ENCODE peak calls at places on chromosomes 12 and 14, in six cellular contexts. One of them, this sample, is unnamed.

GRCh38 chr12:96085475-96085874 is 50.1 kb upstream of the LTA4H start:
- DNase-seq in cardiac muscle cell: no peak
- DNase-seq in CD8-positive, alpha-beta T cell: no peak
- DNase-seq in heart left ventricle: no peak
- DNase-seq in activated B cell treated with CpG ODN at 0.5 μM for 24 hours: no peak
- DNase-seq in B cell: no peak
- DNase-seq in this sample: no peak

GRCh38 chr12:62190921-62191746 is 69.1 kb upstream of the USP15 start:
- DNase-seq in cardiac muscle cell: peak
- DNase-seq in CD8-positive, alpha-beta T cell: no peak
- DNase-seq in heart left ventricle: no peak
- DNase-seq in activated B cell treated with CpG ODN at 0.5 μM for 24 hours: peak
- DNase-seq in B cell: no peak
- DNase-seq in this sample: no peak

GRCh38 chr14:99327050-99327449 is 55.1 kb upstream of the BCL11B start:
- DNase-seq in cardiac muscle cell: no peak
- DNase-seq in CD8-positive, alpha-beta T cell: no peak
- DNase-seq in heart left ventricle: no peak
- DNase-seq in activated B cell treated with CpG ODN at 0.5 μM for 24 hours: no peak
- DNase-seq in B cell: no peak
- DNase-seq in this sample: peak

GRCh38 chr12:110249716-110250225 is 31.3 kb upstream of the ATP2A2 start:
- DNase-seq in cardiac muscle cell: no peak
- DNase-seq in CD8-positive, alpha-beta T cell: no peak
- DNase-seq in heart left ventricle: peak
- DNase-seq in activated B cell treated with CpG ODN at 0.5 μM for 24 hours: no peak
- DNase-seq in B cell: no peak
- DNase-seq in this sample: no peak

GRCh38 chr14:80388980-80389711 is 177.8 kb upstream of the DIO2 start:
- DNase-seq in cardiac muscle cell: no peak
- DNase-seq in CD8-positive, alpha-beta T cell: no peak
- DNase-seq in heart left ventricle: no peak
- DNase-seq in activated B cell treated with CpG ODN at 0.5 μM for 24 hours: no peak
- DNase-seq in B cell: no peak
- DNase-seq in this sample: no peak

GRCh38 chr14:78501901-78502300 is 331.7 kb downstream of the NRXN3 start:
- DNase-seq in cardiac muscle cell: no peak
- DNase-seq in CD8-positive, alpha-beta T cell: no peak
- DNase-seq in heart left ventricle: no peak
- DNase-seq in activated B cell treated with CpG ODN at 0.5 μM for 24 hours: no peak
- DNase-seq in B cell: no peak
- DNase-seq in this sample: no peak

GRCh38 chr12:25034676-25035075 is 85.8 kb upstream of the BCAT1 start:
- DNase-seq in cardiac muscle cell: no peak
- DNase-seq in CD8-positive, alpha-beta T cell: no peak
- DNase-seq in heart left ventricle: no peak
- DNase-seq in activated B cell treated with CpG ODN at 0.5 μM for 24 hours: no peak
- DNase-seq in B cell: no peak
- DNase-seq in this sample: no peak

GRCh38 chr12:3137268-3137761 is 60.1 kb downstream of the TSPAN9 start:
- DNase-seq in cardiac muscle cell: peak
- DNase-seq in CD8-positive, alpha-beta T cell: no peak
- DNase-seq in heart left ventricle: peak
- DNase-seq in activated B cell treated with CpG ODN at 0.5 μM for 24 hours: no peak
- DNase-seq in B cell: no peak
- DNase-seq in this sample: no peak

GRCh38 chr12:52033506-52034258 is 17.6 kb upstream of the NR4A1 start:
- DNase-seq in cardiac muscle cell: no peak
- DNase-seq in CD8-positive, alpha-beta T cell: no peak
- DNase-seq in heart left ventricle: no peak
- DNase-seq in activated B cell treated with CpG ODN at 0.5 μM for 24 hours: peak
- DNase-seq in B cell: no peak
- DNase-seq in this sample: no peak

GRCh38 chr14:94278732-94279131 is 14.3 kb downstream of the SERPINA10 start:
- DNase-seq in cardiac muscle cell: no peak
- DNase-seq in CD8-positive, alpha-beta T cell: no peak
- DNase-seq in heart left ventricle: no peak
- DNase-seq in activated B cell treated with CpG ODN at 0.5 μM for 24 hours: no peak
- DNase-seq in B cell: no peak
- DNase-seq in this sample: no peak

GRCh38 chr12:122978507-122978955 is 1.9 kb upstream of the ARL6IP4 start:
- DNase-seq in cardiac muscle cell: no peak
- DNase-seq in CD8-positive, alpha-beta T cell: no peak
- DNase-seq in heart left ventricle: no peak
- DNase-seq in activated B cell treated with CpG ODN at 0.5 μM for 24 hours: no peak
- DNase-seq in B cell: no peak
- DNase-seq in this sample: no peak

GRCh38 chr12:43099691-43100163 is 452.3 kb downstream of the ADAMTS20 start:
- DNase-seq in cardiac muscle cell: no peak
- DNase-seq in CD8-positive, alpha-beta T cell: no peak
- DNase-seq in heart left ventricle: no peak
- DNase-seq in activated B cell treated with CpG ODN at 0.5 μM for 24 hours: no peak
- DNase-seq in B cell: no peak
- DNase-seq in this sample: no peak

GRCh38 chr12:62537544-62537943 is 70.9 kb downstream of the MON2 start:
- DNase-seq in cardiac muscle cell: peak
- DNase-seq in CD8-positive, alpha-beta T cell: no peak
- DNase-seq in heart left ventricle: peak
- DNase-seq in activated B cell treated with CpG ODN at 0.5 μM for 24 hours: no peak
- DNase-seq in B cell: no peak
- DNase-seq in this sample: no peak

GRCh38 chr12:98154850-98155249 is 360.5 kb upstream of the TMPO start:
- DNase-seq in cardiac muscle cell: peak
- DNase-seq in CD8-positive, alpha-beta T cell: no peak
- DNase-seq in heart left ventricle: no peak
- DNase-seq in activated B cell treated with CpG ODN at 0.5 μM for 24 hours: no peak
- DNase-seq in B cell: no peak
- DNase-seq in this sample: no peak

GRCh38 chr14:95741051-95741490 is 27.1 kb upstream of the TCL1A start:
- DNase-seq in cardiac muscle cell: peak
- DNase-seq in CD8-positive, alpha-beta T cell: no peak
- DNase-seq in heart left ventricle: no peak
- DNase-seq in activated B cell treated with CpG ODN at 0.5 μM for 24 hours: no peak
- DNase-seq in B cell: no peak
- DNase-seq in this sample: no peak

GRCh38 chr14:69719501-69719951 is 47.4 kb upstream of the SRSF5 start:
- DNase-seq in cardiac muscle cell: no peak
- DNase-seq in CD8-positive, alpha-beta T cell: no peak
- DNase-seq in heart left ventricle: peak
- DNase-seq in activated B cell treated with CpG ODN at 0.5 μM for 24 hours: no peak
- DNase-seq in B cell: no peak
- DNase-seq in this sample: no peak

GRCh38 chr14:99809376-99809775 is 16.2 kb downstream of the EML1 start:
- DNase-seq in cardiac muscle cell: no peak
- DNase-seq in CD8-positive, alpha-beta T cell: no peak
- DNase-seq in heart left ventricle: no peak
- DNase-seq in activated B cell treated with CpG ODN at 0.5 μM for 24 hours: no peak
- DNase-seq in B cell: no peak
- DNase-seq in this sample: no peak

GRCh38 chr12:62426095-62426488 is 40.5 kb upstream of the MON2 start:
- DNase-seq in cardiac muscle cell: no peak
- DNase-seq in CD8-positive, alpha-beta T cell: no peak
- DNase-seq in heart left ventricle: no peak
- DNase-seq in activated B cell treated with CpG ODN at 0.5 μM for 24 hours: no peak
- DNase-seq in B cell: no peak
- DNase-seq in this sample: no peak

GRCh38 chr12:49787672-49788071 is 40.5 kb downstream of the NCKAP5L start:
- DNase-seq in cardiac muscle cell: no peak
- DNase-seq in CD8-positive, alpha-beta T cell: no peak
- DNase-seq in heart left ventricle: no peak
- DNase-seq in activated B cell treated with CpG ODN at 0.5 μM for 24 hours: no peak
- DNase-seq in B cell: no peak
- DNase-seq in this sample: no peak

GRCh38 chr12:117294206-117294605 is 67.2 kb downstream of the NOS1 start:
- DNase-seq in cardiac muscle cell: no peak
- DNase-seq in CD8-positive, alpha-beta T cell: no peak
- DNase-seq in heart left ventricle: no peak
- DNase-seq in activated B cell treated with CpG ODN at 0.5 μM for 24 hours: no peak
- DNase-seq in B cell: no peak
- DNase-seq in this sample: no peak

GRCh38 chr14:82009076-82009475 is 475.4 kb upstream of the SEL1L start:
- DNase-seq in cardiac muscle cell: no peak
- DNase-seq in CD8-positive, alpha-beta T cell: no peak
- DNase-seq in heart left ventricle: no peak
- DNase-seq in activated B cell treated with CpG ODN at 0.5 μM for 24 hours: no peak
- DNase-seq in B cell: no peak
- DNase-seq in this sample: no peak

GRCh38 chr12:93019911-93020224 is 90.8 kb upstream of the EEA1 start:
- DNase-seq in cardiac muscle cell: no peak
- DNase-seq in CD8-positive, alpha-beta T cell: no peak
- DNase-seq in heart left ventricle: no peak
- DNase-seq in activated B cell treated with CpG ODN at 0.5 μM for 24 hours: no peak
- DNase-seq in B cell: no peak
- DNase-seq in this sample: no peak

GRCh38 chr14:100664234-100664633 is 62.5 kb upstream of the DLK1 start:
- DNase-seq in cardiac muscle cell: no peak
- DNase-seq in CD8-positive, alpha-beta T cell: no peak
- DNase-seq in heart left ventricle: no peak
- DNase-seq in activated B cell treated with CpG ODN at 0.5 μM for 24 hours: no peak
- DNase-seq in B cell: no peak
- DNase-seq in this sample: no peak

GRCh38 chr14:105473677-105474477 is 744 bp upstream of the CRIP2 start:
- DNase-seq in cardiac muscle cell: peak
- DNase-seq in CD8-positive, alpha-beta T cell: peak
- DNase-seq in heart left ventricle: peak
- DNase-seq in activated B cell treated with CpG ODN at 0.5 μM for 24 hours: peak
- DNase-seq in B cell: peak
- DNase-seq in this sample: no peak

GRCh38 chr12:53577941-53578352 is 48.2 kb downstream of the ATF7 start:
- DNase-seq in cardiac muscle cell: no peak
- DNase-seq in CD8-positive, alpha-beta T cell: no peak
- DNase-seq in heart left ventricle: no peak
- DNase-seq in activated B cell treated with CpG ODN at 0.5 μM for 24 hours: no peak
- DNase-seq in B cell: no peak
- DNase-seq in this sample: no peak

GRCh38 chr12:113118142-113118541 is 17.4 kb downstream of the RASAL1 start:
- DNase-seq in cardiac muscle cell: no peak
- DNase-seq in CD8-positive, alpha-beta T cell: no peak
- DNase-seq in heart left ventricle: no peak
- DNase-seq in activated B cell treated with CpG ODN at 0.5 μM for 24 hours: no peak
- DNase-seq in B cell: no peak
- DNase-seq in this sample: no peak

GRCh38 chr12:113119980-113120669 is 15.4 kb downstream of the RASAL1 start:
- DNase-seq in cardiac muscle cell: no peak
- DNase-seq in CD8-positive, alpha-beta T cell: no peak
- DNase-seq in heart left ventricle: no peak
- DNase-seq in activated B cell treated with CpG ODN at 0.5 μM for 24 hours: no peak
- DNase-seq in B cell: no peak
- DNase-seq in this sample: no peak

GRCh38 chr12:113115455-113116126 is 20.0 kb downstream of the RASAL1 start:
- DNase-seq in cardiac muscle cell: no peak
- DNase-seq in CD8-positive, alpha-beta T cell: no peak
- DNase-seq in heart left ventricle: no peak
- DNase-seq in activated B cell treated with CpG ODN at 0.5 μM for 24 hours: no peak
- DNase-seq in B cell: no peak
- DNase-seq in this sample: no peak

GRCh38 chr12:113116875-113117274 is 18.7 kb downstream of the RASAL1 start:
- DNase-seq in cardiac muscle cell: no peak
- DNase-seq in CD8-positive, alpha-beta T cell: no peak
- DNase-seq in heart left ventricle: no peak
- DNase-seq in activated B cell treated with CpG ODN at 0.5 μM for 24 hours: no peak
- DNase-seq in B cell: no peak
- DNase-seq in this sample: no peak

GRCh38 chr12:113120670-113121370 is 14.7 kb downstream of the RASAL1 start:
- DNase-seq in cardiac muscle cell: no peak
- DNase-seq in CD8-positive, alpha-beta T cell: no peak
- DNase-seq in heart left ventricle: no peak
- DNase-seq in activated B cell treated with CpG ODN at 0.5 μM for 24 hours: no peak
- DNase-seq in B cell: no peak
- DNase-seq in this sample: no peak
- TF ChIP-seq CTCF in cardiac muscle cell: no peak
- TF ChIP-seq CTCF in CD8-positive, alpha-beta T cell: no peak
- TF ChIP-seq CTCF in heart left ventricle: no peak
- TF ChIP-seq CTCF in activated B cell treated with CpG ODN at 0.5 μM for 24 hours: no peak
- TF ChIP-seq CTCF in B cell: no peak
- TF ChIP-seq CTCF in this sample: no peak

GRCh38 chr14:76473381-76474263 is 97.7 kb downstream of the ESRRB start:
- DNase-seq in cardiac muscle cell: peak
- DNase-seq in CD8-positive, alpha-beta T cell: no peak
- DNase-seq in heart left ventricle: peak
- DNase-seq in activated B cell treated with CpG ODN at 0.5 μM for 24 hours: no peak
- DNase-seq in B cell: no peak
- DNase-seq in this sample: no peak
- TF ChIP-seq CTCF in cardiac muscle cell: peak
- TF ChIP-seq CTCF in CD8-positive, alpha-beta T cell: no peak
- TF ChIP-seq CTCF in heart left ventricle: peak
- TF ChIP-seq CTCF in activated B cell treated with CpG ODN at 0.5 μM for 24 hours: no peak
- TF ChIP-seq CTCF in B cell: no peak
- TF ChIP-seq CTCF in this sample: no peak

DNA sequence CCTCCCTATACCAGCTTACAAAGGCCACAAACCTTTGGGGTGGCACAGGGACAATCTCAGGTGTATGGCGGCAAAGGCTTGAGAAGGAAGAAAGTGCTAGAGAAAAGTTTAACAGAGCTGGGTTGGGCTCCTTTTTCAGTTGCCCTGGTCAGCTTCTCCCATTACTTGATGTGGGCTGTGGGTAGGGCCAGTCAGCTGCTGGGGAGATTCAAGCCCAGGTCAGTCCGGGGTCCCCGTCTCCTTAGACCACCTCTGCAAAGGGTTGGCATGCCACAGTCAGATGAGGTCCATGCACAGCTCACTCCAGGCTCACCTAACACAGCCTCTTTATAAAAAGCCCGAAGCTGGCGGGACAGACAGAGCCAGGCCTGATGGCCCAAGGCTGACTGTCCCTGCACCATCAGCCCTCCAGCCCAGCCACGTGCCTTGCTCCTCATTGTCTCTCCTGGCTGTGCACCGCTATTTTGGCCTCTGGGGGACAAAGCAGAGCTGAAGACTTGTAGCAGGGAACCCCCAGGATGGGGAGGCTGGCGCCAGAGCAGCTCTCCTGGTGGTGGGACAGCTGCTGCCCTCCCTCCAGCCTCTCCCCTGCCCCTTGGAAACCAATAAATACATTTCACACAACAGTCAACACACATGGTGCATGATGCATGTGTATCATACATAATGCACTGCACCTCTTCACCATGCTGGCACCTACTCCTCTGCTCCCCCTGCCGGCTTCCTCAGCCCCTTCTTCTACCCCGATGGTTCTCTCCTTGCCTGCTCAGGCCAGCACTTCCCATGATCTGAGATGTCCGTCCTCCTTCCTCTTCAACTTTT is 61.7 kb upstream of the DDX11 start:
- DNase-seq in cardiac muscle cell: no peak
- DNase-seq in CD8-positive, alpha-beta T cell: no peak
- DNase-seq in heart left ventricle: no peak
- DNase-seq in activated B cell treated with CpG ODN at 0.5 μM for 24 hours: no peak
- DNase-seq in B cell: no peak
- DNase-seq in this sample: no peak
- TF ChIP-seq CTCF in cardiac muscle cell: peak
- TF ChIP-seq CTCF in CD8-positive, alpha-beta T cell: no peak
- TF ChIP-seq CTCF in heart left ventricle: no peak
- TF ChIP-seq CTCF in activated B cell treated with CpG ODN at 0.5 μM for 24 hours: no peak
- TF ChIP-seq CTCF in B cell: no peak
- TF ChIP-seq CTCF in this sample: no peak

GRCh38 chr12:121162985-121163384 is 30.3 kb downstream of the P2RX7 start:
- DNase-seq in cardiac muscle cell: no peak
- DNase-seq in CD8-positive, alpha-beta T cell: no peak
- DNase-seq in heart left ventricle: no peak
- DNase-seq in activated B cell treated with CpG ODN at 0.5 μM for 24 hours: no peak
- DNase-seq in B cell: no peak
- DNase-seq in this sample: no peak
- TF ChIP-seq CTCF in cardiac muscle cell: no peak
- TF ChIP-seq CTCF in CD8-positive, alpha-beta T cell: no peak
- TF ChIP-seq CTCF in heart left ventricle: no peak
- TF ChIP-seq CTCF in activated B cell treated with CpG ODN at 0.5 μM for 24 hours: no peak
- TF ChIP-seq CTCF in B cell: no peak
- TF ChIP-seq CTCF in this sample: no peak

GRCh38 chr12:78118036-78118435 is 287.3 kb downstream of the NAV3 start:
- DNase-seq in cardiac muscle cell: peak
- DNase-seq in CD8-positive, alpha-beta T cell: no peak
- DNase-seq in heart left ventricle: no peak
- DNase-seq in activated B cell treated with CpG ODN at 0.5 μM for 24 hours: no peak
- DNase-seq in B cell: no peak
- DNase-seq in this sample: no peak
- TF ChIP-seq CTCF in cardiac muscle cell: no peak
- TF ChIP-seq CTCF in CD8-positive, alpha-beta T cell: no peak
- TF ChIP-seq CTCF in heart left ventricle: no peak
- TF ChIP-seq CTCF in activated B cell treated with CpG ODN at 0.5 μM for 24 hours: no peak
- TF ChIP-seq CTCF in B cell: no peak
- TF ChIP-seq CTCF in this sample: no peak